ENCODE peak calls at places on chromosome 4, in four cellular contexts. P is gastrocnemius medialis; H is stimulated activated CD8-positive, alpha-beta memory T cell treated with anti-CD3 and anti-CD28 coated beads, Interleukin-2, amount 100 ng/mL, for 1 hour; V is NCI-H1436. I is an unnamed sample.

GRCh38 chr4:74410272-74410671 is 34.7 kb upstream of the AREG start:
- DNase-seq in P (no peak), H (no peak), V (no peak), I (no peak)

GRCh38 chr4:19748470-19748869 is 503.2 kb upstream of the SLIT2 start:
- DNase-seq in P (peak; percentile 34), H (no peak), V (no peak), I (no peak)

GRCh38 chr4:86497980-86498379 is 96.1 kb upstream of the PTPN13 start:
- DNase-seq in P (peak; percentile 17), H (no peak), V (no peak), I (no peak)

GRCh38 chr4:101346562-101347266 is 612 bp downstream of the PPP3CA start:
- DNase-seq in P (peak; percentile 58), H (no peak), V (peak; percentile 57), I (peak; percentile 46)

GRCh38 chr4:73139245-73139644 is 69.7 kb upstream of the COX18 start:
- DNase-seq in P (no peak), H (no peak), V (no peak), I (no peak)

GRCh38 chr4:118680808-118681207 is 4.4 kb upstream of the METTL14 start:
- DNase-seq in P (no peak), H (no peak), V (no peak), I (no peak)

GRCh38 chr4:128384091-128384520 is 96.5 kb upstream of the PGRMC2 start:
- DNase-seq in P (no peak), H (no peak), V (no peak), I (no peak)

GRCh38 chr4:150234246-150234645 is 156.0 kb downstream of the DCLK2 start:
- DNase-seq in P (no peak), H (no peak), V (no peak), I (no peak)

GRCh38 chr4:11614426-11614825 is 185.7 kb upstream of the HS3ST1 start:
- DNase-seq in P (no peak), H (no peak), V (no peak), I (no peak)

GRCh38 chr4:101114936-101115372 is 232.4 kb downstream of the PPP3CA start:
- DNase-seq in P (no peak), H (no peak), V (no peak), I (no peak)

GRCh38 chr4:90024519-90024918 is 102.7 kb upstream of the CCSER1 start:
- DNase-seq in P (no peak), H (no peak), V (no peak), I (no peak)

GRCh38 chr4:138951764-138952163 is 63.8 kb upstream of the NOCT start:
- DNase-seq in P (no peak), H (no peak), V (no peak), I (no peak)

GRCh38 chr4:38073596-38074234 is 113.5 kb downstream of the PTTG2 start:
- DNase-seq in P (no peak), H (no peak), V (no peak), I (no peak)

GRCh38 chr4:121789960-121790829 is 10.9 kb upstream of the EXOSC9 start:
- DNase-seq in P (no peak), H (no peak), V (no peak), I (no peak)

GRCh38 chr4:14812101-14812500 is 190.2 kb upstream of the CPEB2 start:
- DNase-seq in P (no peak), H (no peak), V (no peak), I (no peak)

GRCh38 chr4:55851885-55852284 is 1.6 kb upstream of the EXOC1 start:
- DNase-seq in P (no peak), H (no peak), V (no peak), I (no peak)

GRCh38 chr4:41413670-41414069 is 124.3 kb upstream of the LIMCH1 start:
- DNase-seq in P (no peak), H (no peak), V (peak; percentile 7), I (no peak)

GRCh38 chr4:182969651-182970279 is 52.6 kb upstream of the DCTD start:
- DNase-seq in P (no peak), H (no peak), V (no peak), I (no peak)

I was measured in activated CD8-positive, alpha-beta memory T cell treated with anti-CD3 and anti-CD28 coated beads for 1 hour.